ENCODE peak calls at places on chromosomes 1 and 21, in nine cellular contexts. T, N, G, I, U, Q, M, X and Y are unnamed samples.

GRCh38 chr1:20069932-20070331 is at the start of gene PLA2G5:
- DNase-seq in T (peak), M (no peak), G (no peak), I (no peak), U (no peak), X (peak), N (no peak), Q (peak), Y (no peak)

GRCh38 chr21:33116669-33117267 is 46.8 kb downstream of the OLIG1 start:
- DNase-seq in G (no peak), X (no peak), I (no peak), Q (no peak), T (no peak), N (no peak), M (no peak), U (no peak), Y (no peak)

GRCh38 chr21:16198546-16198945 is 468.8 kb downstream of the USP25 start:
- DNase-seq in G (no peak), M (no peak), T (no peak), X (no peak), I (no peak), U (no peak), Q (no peak), N (no peak), Y (no peak)

GRCh38 chr1:220544901-220545303 is 17.0 kb downstream of the MARK1 start:
- DNase-seq in N (no peak), U (no peak), G (no peak), T (no peak), I (no peak), M (no peak), X (peak), Q (no peak), Y (no peak)

GRCh38 chr1:31811605-31812004 is 4.2 kb downstream of the SPOCD1 start:
- DNase-seq in G (peak), N (no peak), I (no peak), T (no peak), Q (no peak), M (peak), X (peak), U (peak), Y (no peak)

GRCh38 chr21:38312822-38313221 is 56.0 kb downstream of the KCNJ15 start:
- DNase-seq in T (no peak), G (no peak), X (no peak), I (no peak), Q (no peak), N (no peak), M (no peak), U (no peak), Y (no peak)

GRCh38 chr1:8836228-8836627 is 18.8 kb upstream of the RERE start:
- DNase-seq in X (no peak), T (no peak), U (no peak), Q (no peak), N (no peak), G (no peak), I (no peak), M (no peak), Y (no peak)

GRCh38 chr1:100670083-100670482 is 49.5 kb upstream of the VCAM1 start:
- DNase-seq in N (no peak), Q (no peak), T (no peak), M (no peak), X (no peak), I (no peak), U (no peak), G (no peak), Y (no peak)

GRCh38 chr1:228405979-228406265 is 713 bp downstream of the TRIM11 start:
- DNase-seq in N (no peak), M (peak), Q (no peak), T (no peak), X (no peak), I (no peak), U (no peak), G (peak), Y (no peak)

GRCh38 chr1:48807599-48808260 is 31.0 kb upstream of the BEND5 start:
- DNase-seq in G (no peak), I (no peak), X (no peak), U (no peak), M (no peak), N (no peak), T (no peak), Q (no peak), Y (no peak)

GRCh38 chr1:43206721-43207228 is 34.6 kb downstream of the CFAP57 start:
- DNase-seq in I (no peak), X (peak), N (peak), Q (no peak), M (no peak), T (no peak), U (no peak), G (no peak), Y (no peak)

GRCh38 chr1:207649865-207650580 is 5.1 kb downstream of the CR1L start:
- DNase-seq in U (no peak), T (no peak), G (peak), Q (no peak), X (no peak), I (no peak), N (no peak), M (peak), Y (no peak)

GRCh38 chr1:218429301-218429700 is 84.2 kb downstream of the TGFB2 start:
- DNase-seq in N (no peak), I (no peak), U (no peak), Q (no peak), M (no peak), G (no peak), X (no peak), T (no peak), Y (no peak)

GRCh38 chr1:170471310-170471839 is 60.6 kb upstream of the GORAB start:
- DNase-seq in I (no peak), M (no peak), X (no peak), T (no peak), N (no peak), U (no peak), Q (no peak), G (no peak), Y (no peak)

GRCh38 chr1:206709772-206710456 is 25.2 kb downstream of the MAPKAPK2 start:
- DNase-seq in M (peak), I (no peak), U (no peak), G (no peak), Q (no peak), N (no peak), X (peak), T (no peak), Y (no peak)

GRCh38 chr1:26015358-26015757 is 6.2 kb upstream of the EXTL1 start:
- DNase-seq in I (no peak), N (peak), G (no peak), M (no peak), X (peak), U (no peak), T (peak), Q (no peak), Y (no peak)

GRCh38 chr1:75908717-75909152 is 23.5 kb downstream of the ASB17 start:
- DNase-seq in T (no peak), G (peak), X (peak), N (no peak), M (no peak), Q (no peak), U (no peak), I (no peak), Y (peak)

GRCh38 chr1:8439015-8439702 is 121.2 kb downstream of the SLC45A1 start:
- DNase-seq in Q (peak), N (peak), I (peak), T (peak), U (peak), G (peak), X (peak), M (peak), Y (peak)

GRCh38 chr1:169371400-169371799 is 3.4 kb downstream of the BLZF1 start:
- DNase-seq in N (no peak), G (no peak), M (peak), I (no peak), T (no peak), Q (no peak), X (no peak), U (no peak), Y (no peak)